ENCODE peak calls at places on chromosomes 13 and 19, in nine cellular contexts. S is IMR-90, C is adrenal gland, B is K562, X is H1, M is ovary, R is sigmoid colon, E is heart left ventricle, P is gastrocnemius medialis. J is an unnamed sample.
A peak's percentile ranks its signal among the peaks of the same experiment; 100 is the strongest.

GRCh38 chr13:21670006-21670882 is 629 bp upstream of the FGF9 start:
- DNase-seq in S (peak; percentile 48), C (peak; percentile 62), B (peak; percentile 51), X (no peak), M (peak; percentile 63), R (peak; percentile 74), E (peak; percentile 84), P (no peak), J (peak; percentile 49)

GRCh38 chr13:40776232-40776631 is 5.2 kb upstream of the MRPS31 start:
- DNase-seq in S (no peak), C (no peak), B (no peak), X (no peak), M (no peak), R (no peak), E (no peak), P (no peak), J (no peak)

GRCh38 chr19:732325-733069 is 18.4 kb upstream of the MISP start:
- DNase-seq in S (no peak), C (no peak), B (no peak), X (no peak), M (no peak), R (no peak), E (no peak), P (no peak), J (no peak)

GRCh38 chr13:49240017-49240416 is 7.7 kb upstream of the CDADC1 start:
- DNase-seq in S (peak; percentile 46), C (no peak), B (no peak), X (no peak), M (no peak), R (no peak), E (no peak), P (no peak), J (no peak)

GRCh38 chr13:80901111-80902014 is 560.4 kb upstream of the SPRY2 start:
- DNase-seq in S (no peak), C (no peak), B (no peak), X (no peak), M (no peak), R (no peak), E (no peak), P (no peak), J (no peak)

GRCh38 chr19:48625891-48626327 is 6.6 kb downstream of the SPHK2 start:
- DNase-seq in S (no peak), C (no peak), B (no peak), X (no peak), M (peak; percentile 70), R (peak; percentile 65), E (no peak), P (no peak), J (no peak)

GRCh38 chr13:98533912-98534311 is 43.0 kb downstream of the STK24 start:
- DNase-seq in S (no peak), C (no peak), B (no peak), X (no peak), M (no peak), R (peak; percentile 56), E (no peak), P (no peak), J (no peak)

GRCh38 chr13:24234200-24234915 is 73.8 kb downstream of the SPATA13 start:
- DNase-seq in S (no peak), C (no peak), B (no peak), X (no peak), M (no peak), R (no peak), E (no peak), P (no peak), J (no peak)

GRCh38 chr19:32580353-32580900 is 563 bp upstream of the PDCD5 start:
- DNase-seq in S (no peak), C (no peak), B (no peak), X (no peak), M (peak; percentile 27), R (no peak), E (no peak), P (no peak), J (no peak)

GRCh38 chr13:40769970-40770369 is 1.0 kb downstream of the MRPS31 start:
- DNase-seq in S (no peak), C (no peak), B (no peak), X (no peak), M (no peak), R (no peak), E (no peak), P (no peak), J (no peak)

GRCh38 chr19:1395194-1396018 is 5.9 kb downstream of the GAMT start:
- DNase-seq in S (no peak), C (no peak), B (no peak), X (no peak), M (no peak), R (no peak), E (peak; percentile 70), P (peak; percentile 63), J (no peak)

GRCh38 chr13:62320129-62320724 is 904.6 kb upstream of the PCDH20 start:
- DNase-seq in S (peak; percentile 75), C (no peak), B (no peak), X (no peak), M (no peak), R (no peak), E (no peak), P (no peak), J (no peak)

GRCh38 chr13:65540064-65540635 is 1690.0 kb downstream of the PCDH9 start:
- DNase-seq in S (no peak), C (no peak), B (no peak), X (no peak), M (no peak), R (no peak), E (no peak), P (no peak), J (no peak)

GRCh38 chr19:2112516-2113320 is 16.0 kb downstream of the IZUMO4 start:
- DNase-seq in S (no peak), C (no peak), B (no peak), X (no peak), M (no peak), R (no peak), E (no peak), P (no peak), J (no peak)

GRCh38 chr19:15640294-15640903 is at the start of gene CYP4F3:
- DNase-seq in S (no peak), C (peak; percentile 52), B (peak; percentile 86), X (no peak), M (peak; percentile 58), R (no peak), E (peak; percentile 78), P (no peak), J (peak; percentile 95)

DNA sequence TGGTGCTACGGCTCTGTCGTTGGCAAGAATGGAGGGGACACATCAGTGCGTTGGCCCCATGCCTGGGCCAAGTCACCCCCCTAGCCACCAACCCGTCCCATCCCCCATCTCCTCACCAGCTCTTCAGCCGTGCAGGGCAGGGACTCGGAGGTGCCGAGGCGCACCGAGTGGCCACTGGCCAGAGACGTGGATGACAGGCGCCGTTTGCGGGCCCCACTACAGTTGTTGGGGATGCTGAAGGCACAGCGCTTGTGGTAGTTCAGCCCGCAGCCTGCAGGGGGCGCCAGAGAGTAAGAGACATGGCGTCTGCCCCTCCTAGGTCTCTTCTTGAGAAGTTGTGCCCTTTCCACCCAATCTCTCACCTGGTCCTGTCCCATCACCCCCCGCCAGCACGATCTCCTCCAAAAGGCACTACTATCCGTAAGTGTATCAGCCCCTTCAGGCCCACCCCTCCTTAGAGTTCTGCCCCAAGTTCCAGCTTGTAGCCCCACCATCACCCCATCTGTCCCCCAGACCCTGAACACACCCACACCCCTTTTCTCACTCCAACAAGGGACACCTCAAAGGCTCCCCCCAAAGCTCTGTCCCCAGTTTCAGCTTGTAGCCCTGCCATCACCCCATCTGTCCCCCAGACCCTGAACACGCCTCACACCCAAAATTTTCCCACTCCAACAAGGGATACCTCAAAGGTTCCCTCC is 12.4 kb downstream of the PRKD2 start:
- DNase-seq in S (no peak), C (peak; percentile 66), B (peak; percentile 81), X (peak; percentile 100), M (peak; percentile 79), R (peak; percentile 85), E (peak; percentile 91), P (peak; percentile 56), J (peak; percentile 92)
- TF ChIP-seq POLR2A in S (no peak), C (no peak), B (no peak), X (no peak), M (no peak), R (no peak), E (no peak), P (no peak), J (no peak)

DNA sequence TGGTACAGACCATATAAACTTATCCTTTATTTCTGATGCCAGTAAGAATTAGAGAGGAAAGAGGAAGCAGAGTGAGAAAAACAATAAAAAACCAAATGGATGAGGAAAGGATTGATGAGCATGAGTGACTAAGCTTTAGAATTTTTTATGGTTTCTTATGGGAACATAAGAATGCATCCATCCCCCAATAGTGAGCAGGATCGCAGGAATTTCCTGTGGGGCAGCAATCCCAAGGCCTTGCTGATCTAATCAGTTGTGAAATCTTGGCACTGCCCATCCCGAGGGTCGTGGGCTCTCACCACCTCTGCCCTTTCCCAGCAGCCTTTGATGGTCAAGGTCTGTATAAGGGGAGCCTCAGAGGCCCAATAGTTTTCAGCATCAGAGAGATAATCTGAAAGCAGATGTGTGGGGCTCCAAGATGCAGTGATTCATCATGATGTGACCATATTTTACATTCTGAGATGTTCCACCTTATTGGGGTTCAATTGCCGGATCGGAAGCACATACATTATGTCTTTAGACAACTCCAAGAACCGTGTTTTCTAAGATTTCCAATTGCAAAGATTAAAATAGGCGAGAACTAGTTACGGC is 222.1 kb downstream of the DNAJC15 start:
- DNase-seq in S (peak; percentile 92), C (no peak), B (no peak), X (no peak), M (no peak), R (no peak), E (no peak), P (no peak), J (no peak)
- H3K27ac ChIP-seq in S (peak overlapping the region; percentile 90), C (no peak overlapping the region), B (no peak overlapping the region), X (no peak overlapping the region), M (no peak overlapping the region), R (no peak overlapping the region), E (no peak overlapping the region), P (no peak overlapping the region), J (no peak overlapping the region)

DNA sequence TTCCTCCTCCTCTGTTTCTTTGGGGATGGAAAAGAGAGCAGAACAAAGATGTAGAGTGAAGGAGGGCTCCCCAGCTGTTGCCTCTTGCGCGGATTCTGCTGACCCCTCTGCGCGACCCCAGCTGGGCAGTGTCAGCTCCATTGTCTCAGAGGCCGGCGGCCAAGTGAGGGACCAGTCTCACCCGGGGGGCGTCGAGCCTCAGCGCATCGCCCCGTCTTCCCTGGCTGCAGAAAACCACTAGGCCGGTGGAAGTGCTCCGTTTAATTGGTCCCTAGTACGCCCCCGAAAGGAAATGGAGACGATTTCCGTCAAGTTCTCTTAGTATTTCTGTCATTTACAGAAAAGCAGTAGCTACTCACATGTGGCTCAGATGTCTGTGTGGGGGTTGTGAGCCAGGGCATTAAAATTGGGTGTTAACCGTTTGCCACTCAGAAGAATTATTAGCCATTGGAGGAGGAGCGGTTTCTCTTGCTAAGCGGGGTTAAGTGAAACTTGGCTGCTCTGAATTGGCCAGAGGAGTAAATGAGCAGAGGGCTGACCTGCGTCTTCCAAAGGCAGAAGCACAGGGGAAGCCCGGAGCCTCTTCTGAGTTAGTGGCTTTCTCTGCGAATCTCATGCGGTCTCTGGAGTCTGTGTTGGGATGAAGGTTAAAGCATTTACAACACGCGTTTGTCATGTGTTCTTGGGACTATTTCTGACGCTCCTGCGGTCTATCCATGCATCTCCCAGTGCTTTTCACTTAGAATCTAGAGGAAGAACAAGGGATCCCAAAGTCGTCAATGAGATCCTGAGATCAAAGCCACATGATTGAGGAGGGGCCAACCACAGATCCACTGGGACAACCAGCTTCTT is 132.8 kb upstream of the MYO16 start:
- DNase-seq in S (no peak), C (no peak), B (no peak), X (peak; percentile 46), M (no peak), R (no peak), E (no peak), P (no peak), J (no peak)
- H3K4me3 ChIP-seq in S (no peak overlapping the region), C (no peak overlapping the region), B (peak overlapping the region; percentile 42), X (peak overlapping the region; percentile 57), M (no peak overlapping the region), R (peak overlapping the region; percentile 31), E (no peak overlapping the region), P (no peak overlapping the region), J (peak overlapping the region; percentile 37)

GRCh38 chr19:5292843-5293606 is 47.6 kb downstream of the PTPRS start:
- DNase-seq in S (peak; percentile 65), C (peak; percentile 65), B (peak; percentile 97), X (no peak), M (peak; percentile 85), R (peak; percentile 86), E (peak; percentile 78), P (peak; percentile 46), J (peak; percentile 64)
- TF ChIP-seq POLR2A in S (peak; percentile 83), C (peak; percentile 69), B (no peak), X (peak; percentile 56), M (peak; percentile 66), R (no peak), E (peak; percentile 63), P (peak; percentile 71), J (no peak)

J was measured in Peyer's patch.